ENCODE peak calls at places on chromosomes 11 and 22, in six cellular contexts. B is Peyer's patch, V is fibroblast of lung, G is body of pancreas, C is psoas muscle, P is adrenal gland. K is an unnamed sample. For H3K27me3, the result is how much of the 10 kb centered on the place peaks cover.

GRCh38 chr11:41498726-41499125 is 39.3 kb upstream of the LRRC4C start:
- DNase-seq in C (no peak), P (no peak), B (no peak), V (peak), G (no peak), K (no peak)

GRCh38 chr11:73314121-73314948 is 6.3 kb downstream of the ARHGEF17 start:
- DNase-seq in B (no peak), P (no peak), G (no peak), V (peak), C (no peak), K (no peak)

GRCh38 chr11:42841563-42841962 is 470.2 kb upstream of the API5 start:
- DNase-seq in G (no peak), C (no peak), V (no peak), B (no peak), P (no peak), K (no peak)

GRCh38 chr22:26143801-26144325 is 25.4 kb upstream of the SEZ6L start:
- DNase-seq in P (no peak), C (no peak), G (no peak), V (no peak), B (no peak), K (no peak)

GRCh38 chr11:119493712-119494111 is 70.7 kb upstream of the THY1 start:
- DNase-seq in V (peak), G (peak), P (no peak), C (no peak), B (no peak), K (no peak)

GRCh38 chr11:19200410-19201201 is 1.2 kb downstream of the CSRP3 start:
- DNase-seq in V (peak), B (no peak), G (peak), C (peak), P (no peak), K (peak)

GRCh38 chr22:46150615-46151423 is 493 bp downstream of the PPARA start:
- DNase-seq in B (peak), V (no peak), P (no peak), C (peak), G (peak), K (peak)

GRCh38 chr22:48226026-48227013 is 1463.9 kb downstream of the TBC1D22A start:
- DNase-seq in C (no peak), B (peak), P (peak), G (no peak), V (no peak), K (no peak)

GRCh38 chr11:115674176-115674575 is 170.0 kb upstream of the CADM1 start:
- DNase-seq in G (no peak), P (no peak), C (no peak), B (no peak), V (peak), K (no peak)

GRCh38 chr11:79227732-79228416 is 213.0 kb downstream of the TENM4 start:
- DNase-seq in B (no peak), C (no peak), P (no peak), V (no peak), G (no peak), K (no peak)
- TF ChIP-seq CTCF in B (no peak), C (no peak), P (no peak), V (no peak), G (no peak), K (no peak)

GRCh38 chr11:27820249-27820648 is 120.0 kb upstream of the BDNF start:
- DNase-seq in V (peak), B (no peak), G (no peak), P (no peak), C (no peak), K (no peak)

GRCh38 chr11:27812341-27812740 is 112.1 kb upstream of the BDNF start:
- DNase-seq in G (no peak), V (peak), B (no peak), C (no peak), P (no peak), K (no peak)

GRCh38 chr11:27816200-27816599 is 115.9 kb upstream of the BDNF start:
- DNase-seq in G (no peak), V (no peak), C (no peak), B (no peak), P (no peak), K (no peak)
- H3K27me3 ChIP-seq in G (under half), V (under half), C (under half), B (under half), P (under half), K (under half)

DNA sequence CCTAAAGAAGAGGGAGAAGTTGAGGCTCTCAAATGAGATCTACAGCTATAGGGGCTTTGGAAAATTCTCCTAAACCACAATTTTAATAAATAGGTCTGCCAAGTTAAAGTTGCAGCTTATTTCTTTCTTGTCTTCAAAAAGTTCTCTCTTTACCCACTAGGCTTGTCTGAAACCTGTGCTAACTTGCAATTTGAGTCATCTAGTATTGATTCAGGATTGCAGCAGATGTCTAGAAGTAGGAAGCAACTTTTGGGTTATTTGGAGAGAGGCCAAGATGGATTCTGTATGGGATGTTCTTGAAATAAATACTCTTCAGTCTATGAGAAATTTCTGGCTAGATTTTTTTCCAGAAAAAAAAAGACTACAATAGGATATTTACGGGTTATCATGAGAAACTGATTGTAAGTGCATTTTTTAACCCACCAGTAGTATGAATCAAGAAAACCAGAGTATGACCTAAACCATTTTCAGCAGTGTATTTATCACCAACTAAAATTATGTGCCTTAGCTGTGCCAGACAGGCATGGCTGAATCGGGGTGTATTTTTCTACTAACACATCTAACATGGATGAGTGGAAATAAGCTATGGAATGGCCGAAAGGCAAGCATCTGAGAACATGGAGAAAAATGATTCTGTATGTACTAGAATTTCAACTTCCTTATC is 4.9 kb upstream of the RAB38 start:
- DNase-seq in P (no peak), B (no peak), V (peak), G (no peak), C (no peak), K (no peak)
- H3K4me3 ChIP-seq in P (no peak), B (no peak), V (no peak), G (no peak), C (no peak), K (no peak)

DNA sequence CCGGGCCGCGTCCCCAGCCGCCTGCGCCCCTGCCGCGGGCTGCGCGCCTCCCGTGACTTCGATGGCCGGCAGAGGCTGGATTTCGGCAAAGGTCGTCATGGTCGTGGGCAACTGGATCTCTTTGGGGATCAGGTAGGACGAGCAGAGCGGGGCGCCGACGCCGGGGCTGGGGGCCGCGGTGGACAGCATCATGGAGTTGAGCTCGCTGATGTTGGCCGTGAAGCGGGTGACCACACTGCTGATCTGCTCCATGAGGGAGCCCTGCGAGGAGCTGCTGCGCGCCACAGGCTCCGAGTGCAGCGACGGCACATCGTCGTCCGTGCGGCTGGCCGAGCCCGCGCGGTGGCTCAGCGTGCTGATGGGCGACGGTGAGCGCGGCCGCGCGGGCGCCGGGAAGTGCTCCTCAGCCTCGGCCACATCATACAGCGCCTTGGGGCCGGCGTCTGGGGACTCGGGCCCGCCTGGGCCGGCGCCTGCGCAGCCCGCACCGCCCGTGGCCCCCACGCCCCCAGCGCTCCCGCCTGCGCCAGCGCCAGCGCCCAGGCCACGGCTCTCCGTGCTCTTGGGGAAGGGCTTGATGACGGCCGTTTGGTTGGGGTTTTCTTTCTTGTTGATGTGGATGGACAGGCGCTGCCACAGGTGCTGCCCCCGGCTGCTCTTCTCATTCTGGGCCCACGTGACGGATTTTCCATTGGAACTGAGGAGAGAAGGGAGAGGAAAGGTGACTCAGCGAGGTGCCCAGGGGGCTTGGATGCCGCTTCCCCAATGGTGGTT is 171.5 kb upstream of the CTSC start:
- DNase-seq in V (peak), C (peak), B (no peak), G (peak), P (no peak), K (no peak)
- TF ChIP-seq CTCF in V (no peak), C (no peak), B (no peak), G (no peak), P (no peak), K (no peak)

DNA sequence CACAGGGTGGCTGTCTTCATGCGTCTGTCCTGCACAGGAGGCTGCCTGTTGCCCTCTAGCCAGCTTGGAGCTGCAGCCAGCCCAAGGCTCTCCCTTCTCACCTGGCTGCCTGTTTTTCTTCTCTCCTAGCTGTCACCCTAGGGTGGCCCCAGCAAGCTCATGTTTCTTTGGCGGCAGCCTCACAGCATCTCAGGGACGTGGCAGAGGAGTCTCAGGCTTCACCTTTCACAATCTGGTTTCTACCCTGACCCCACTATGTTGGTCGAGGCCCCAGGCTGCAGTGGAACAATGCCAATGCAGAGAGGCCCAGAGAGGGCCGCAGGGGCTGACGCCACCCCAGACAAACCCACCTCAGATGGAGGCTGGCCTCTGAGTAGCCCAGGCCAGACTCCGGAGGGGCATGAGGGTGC is 2.5 kb upstream of the CLDN5 start:
- DNase-seq in G (no peak), C (no peak), B (peak), P (no peak), V (no peak), K (no peak)
- H3K27me3 ChIP-seq in G (under half), C (under half), B (under half), P (under half), V (under half), K (under half)

DNA sequence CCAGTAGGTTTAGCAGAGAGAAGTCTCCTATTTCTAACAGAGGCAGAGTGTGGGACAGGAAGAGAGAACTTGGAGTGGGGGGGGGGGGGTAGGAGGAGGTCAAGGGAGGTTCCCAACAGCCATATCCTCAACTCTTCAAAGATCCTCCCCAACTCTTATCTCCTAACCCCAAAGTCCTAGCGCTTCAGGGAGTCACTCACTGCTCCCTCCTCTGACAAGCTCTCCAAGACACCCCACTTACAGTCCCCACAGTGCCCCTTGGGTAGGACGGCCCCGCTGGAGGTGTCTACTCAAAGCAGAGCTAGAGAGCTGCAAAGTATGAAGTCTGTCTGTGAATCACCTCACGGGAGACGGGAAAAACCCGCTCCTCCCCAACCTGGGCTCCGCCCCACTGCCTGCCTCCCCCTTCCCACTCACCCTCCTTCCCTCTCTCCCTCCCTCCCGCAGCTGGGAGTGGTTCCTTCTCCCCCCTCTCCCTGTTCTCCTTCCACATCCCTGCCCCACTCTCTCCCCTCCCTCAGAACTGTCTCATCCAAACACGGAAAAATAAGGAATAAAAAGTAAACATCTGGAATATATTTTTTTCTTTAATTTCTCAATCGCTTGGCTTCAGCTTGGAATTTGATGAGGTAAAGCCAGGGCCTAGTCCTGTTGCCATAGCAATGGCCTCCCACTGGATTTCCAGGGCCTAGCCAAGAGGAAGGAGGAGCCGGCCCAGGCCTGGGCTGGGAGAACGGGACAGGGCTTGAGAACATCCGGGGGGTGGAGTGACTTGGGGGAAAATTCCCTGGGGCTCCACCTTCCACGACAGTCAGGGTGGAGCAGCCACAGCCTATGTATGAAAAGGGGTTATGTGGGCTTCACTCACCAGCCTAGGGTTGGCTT is 2.5 kb downstream of the TNKS1BP1 start:
- DNase-seq in P (peak), G (peak), C (peak), V (peak), B (peak), K (peak)
- H3K4me3 ChIP-seq in P (peak), G (no peak), C (peak), V (peak), B (no peak), K (peak)

DNA sequence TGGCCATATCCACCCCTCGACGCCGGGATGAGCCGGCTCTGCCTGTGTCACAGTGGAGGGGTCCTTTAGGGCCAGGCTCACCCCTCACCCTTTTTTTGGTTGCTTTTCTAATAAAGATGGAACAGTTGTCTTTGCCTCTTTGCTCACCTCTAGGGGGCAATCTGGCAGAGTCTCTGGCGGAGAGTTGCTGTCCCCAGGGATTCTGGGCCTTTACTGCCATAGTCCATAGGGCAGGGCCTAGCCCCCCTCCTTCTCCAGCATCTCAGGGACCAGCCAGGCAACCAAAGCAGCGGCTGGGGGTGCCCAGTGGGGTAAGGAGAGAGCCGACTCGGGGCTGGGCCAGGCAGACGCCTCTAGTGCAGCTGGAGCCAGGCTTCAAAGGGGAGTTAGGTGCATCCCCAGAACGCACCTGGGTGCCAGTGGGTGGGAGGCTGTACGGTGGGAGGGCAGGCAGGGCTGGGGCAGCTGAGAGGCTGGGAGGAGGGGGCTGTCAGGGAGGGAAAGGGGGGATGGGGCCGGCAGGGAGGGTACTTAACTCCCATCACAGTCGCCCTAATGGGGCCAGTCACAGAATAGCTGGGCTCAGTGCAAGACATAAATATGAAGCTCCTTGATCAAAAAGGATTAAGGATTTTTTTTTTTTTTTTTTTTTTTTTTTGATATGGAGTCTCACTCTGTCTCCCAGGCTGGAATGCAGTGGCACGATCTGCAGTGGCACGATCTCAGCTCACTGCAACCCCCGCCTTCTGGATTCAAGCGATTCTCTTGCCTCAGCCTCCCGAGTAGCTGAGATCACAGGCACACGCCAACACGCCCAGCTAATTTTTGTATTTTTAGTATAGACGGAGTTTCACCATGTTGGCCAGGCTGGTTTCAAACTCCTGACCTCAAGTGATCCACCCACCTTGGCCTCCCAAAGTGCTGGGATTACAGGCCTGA is 2.5 kb upstream of the SUSD2 start:
- DNase-seq in V (no peak), G (no peak), B (no peak), P (no peak), C (no peak), K (no peak)
- TF ChIP-seq CTCF in V (peak), G (no peak), B (no peak), P (no peak), C (no peak), K (no peak)

DNA sequence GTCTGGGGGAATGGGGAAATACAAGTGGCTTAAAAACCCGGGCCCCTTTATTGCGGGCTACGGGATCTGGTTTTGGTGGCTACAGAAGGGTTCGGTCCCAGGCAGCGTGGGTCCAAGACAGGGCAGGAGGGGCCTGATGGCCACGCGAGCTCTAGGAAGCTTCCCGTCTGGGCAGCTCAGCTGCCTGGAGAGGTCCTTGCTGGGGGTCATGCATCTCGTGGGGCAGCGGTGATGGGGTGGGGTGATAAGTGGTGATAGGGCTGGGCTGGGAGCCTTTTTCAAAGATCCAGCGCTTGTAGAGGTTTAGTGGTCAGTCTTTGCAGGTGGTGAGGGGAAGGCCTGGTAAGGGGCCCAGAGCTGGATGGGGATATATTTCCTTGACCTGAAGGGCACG is 806 bp downstream of the PHOX2A start:
- DNase-seq in C (no peak), B (no peak), V (no peak), G (no peak), P (peak), K (no peak)
- H3K27me3 ChIP-seq in C (half or more), B (under half), V (half or more), G (under half), P (under half), K (under half)

GRCh38 chr11:10693509-10694071 is at the start of gene IRAG1:
- DNase-seq in C (peak), P (peak), V (peak), G (peak), B (no peak), K (no peak)
- H3K4me3 ChIP-seq in C (peak), P (peak), V (peak), G (no peak), B (no peak), K (peak)

DNA sequence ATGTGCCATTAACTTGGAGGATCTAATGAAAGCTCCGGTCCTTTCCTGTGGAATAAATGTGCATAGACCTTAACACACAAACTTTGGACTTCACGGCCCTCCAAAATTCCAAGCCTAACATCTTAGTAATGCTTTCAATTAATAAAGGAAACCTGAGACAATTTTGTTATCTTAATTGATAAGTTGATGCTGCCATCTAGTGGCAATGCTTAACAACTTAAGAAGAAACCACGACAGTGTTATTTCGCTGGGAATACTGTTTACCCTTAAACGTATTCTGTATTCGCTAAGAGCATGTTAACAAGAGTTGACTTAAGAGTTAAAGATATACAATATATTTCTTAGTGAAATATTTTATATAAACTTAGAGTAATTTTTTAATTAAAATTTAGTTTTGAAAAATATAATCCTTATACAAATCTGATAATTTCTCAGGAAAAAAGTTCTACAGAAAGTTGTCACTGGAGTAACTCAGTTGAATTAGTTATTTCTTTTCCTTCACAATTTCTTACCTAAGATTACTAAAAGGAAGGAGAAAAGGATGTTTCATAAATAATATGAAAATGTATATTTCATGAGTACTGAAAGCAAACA is 35.0 kb upstream of the OR9G4 start:
- DNase-seq in B (no peak), C (no peak), G (peak), V (peak), P (no peak), K (no peak)
- TF ChIP-seq CTCF in B (no peak), C (peak), G (peak), V (peak), P (peak), K (peak)